ENCODE peak calls at places on chromosomes 12 and 14, in six cellular contexts. W, Q, V, E, G and Z are unnamed samples.
A peak's percentile ranks its signal among the peaks of the same experiment; 100 is the strongest.

GRCh38 chr12:57258977-57259970 is 8.3 kb upstream of the STAC3 start:
- DNase-seq in W (no peak), Q (no peak), V (no peak), E (no peak), G (no peak), Z (no peak)

GRCh38 chr14:35133542-35134328 is 11.4 kb downstream of the PRORP start:
- DNase-seq in W (no peak), Q (no peak), V (no peak), E (no peak), G (no peak), Z (no peak)

GRCh38 chr12:46562625-46563228 is 190.2 kb upstream of the SLC38A2 start:
- DNase-seq in W (no peak), Q (no peak), V (peak; percentile 34), E (no peak), G (no peak), Z (no peak)

GRCh38 chr14:22598896-22599244 is 770 bp downstream of the ABHD4 start:
- DNase-seq in W (no peak), Q (no peak), V (no peak), E (no peak), G (no peak), Z (no peak)

GRCh38 chr12:108099778-108100177 is 29.3 kb upstream of the WSCD2 start:
- DNase-seq in W (no peak), Q (no peak), V (no peak), E (no peak), G (no peak), Z (no peak)

GRCh38 chr12:87922721-87923120 is 106.5 kb downstream of the C12orf50 start:
- DNase-seq in W (no peak), Q (no peak), V (no peak), E (no peak), G (no peak), Z (no peak)

GRCh38 chr14:20836668-20837338 is 34.2 kb upstream of the RNASE1 start:
- DNase-seq in W (no peak), Q (peak; percentile 28), V (no peak), E (no peak), G (no peak), Z (no peak)

GRCh38 chr14:92990456-92991430 is 67.8 kb downstream of the CHGA start:
- DNase-seq in W (no peak), Q (no peak), V (no peak), E (peak; percentile 23), G (no peak), Z (no peak)

GRCh38 chr12:125889742-125890141 is 824.5 kb downstream of the AACS start:
- DNase-seq in W (no peak), Q (no peak), V (no peak), E (no peak), G (no peak), Z (no peak)

GRCh38 chr12:25972783-25973182 is 14.3 kb downstream of the RASSF8 start:
- DNase-seq in W (no peak), Q (no peak), V (no peak), E (no peak), G (no peak), Z (no peak)

GRCh38 chr12:51874013-51874412 is 13.9 kb upstream of the ANKRD33 start:
- DNase-seq in W (no peak), Q (peak; percentile 78), V (no peak), E (peak; percentile 3), G (no peak), Z (no peak)

GRCh38 chr12:69123909-69124638 is 115.3 kb upstream of the CPSF6 start:
- DNase-seq in W (no peak), Q (no peak), V (no peak), E (no peak), G (no peak), Z (no peak)